ENCODE peak calls at places on chromosomes 2 and 18, in five cellular contexts. E is lower lobe of right lung; D is stimulated activated CD4-positive, alpha-beta T cell treated with anti-CD3 and anti-CD28 coated beads, Interleukin-1b, Interleukin-23, amount 100 ng/mL, for 24 hours; I is trophoblast cell; O is choroid plexus epithelial cell. H is an unnamed sample.

GRCh38 chr2:29112379-29112778 is 2.8 kb upstream of the CLIP4 start:
- DNase-seq in E (no peak), D (no peak), I (no peak), O (no peak), H (no peak)

GRCh38 chr2:85794491-85795121 is 40.8 kb downstream of the ATOH8 start:
- DNase-seq in E (no peak), D (no peak), I (no peak), O (no peak), H (no peak)

GRCh38 chr2:8796878-8797550 is 40.4 kb downstream of the KIDINS220 start:
- DNase-seq in E (no peak), D (no peak), I (no peak), O (no peak), H (no peak)

GRCh38 chr2:37865640-37866039 is 59.4 kb upstream of the RMDN2 start:
- DNase-seq in E (no peak), D (no peak), I (no peak), O (no peak), H (no peak)

GRCh38 chr2:71510196-71510807 is 56.9 kb downstream of the DYSF start:
- DNase-seq in E (peak), D (peak), I (peak), O (peak), H (peak)

GRCh38 chr18:52716926-52717325 is 376.9 kb downstream of the DCC start:
- DNase-seq in E (no peak), D (no peak), I (peak), O (peak), H (no peak)

GRCh38 chr2:153668923-153669322 is 190.4 kb upstream of the RPRM start:
- DNase-seq in E (no peak), D (no peak), I (no peak), O (no peak), H (no peak)

GRCh38 chr18:78983530-78983929 is 3.9 kb downstream of the SALL3 start:
- DNase-seq in E (no peak), D (no peak), I (no peak), O (no peak), H (no peak)

GRCh38 chr2:233290446-233290845 is 17.2 kb upstream of the SAG start:
- DNase-seq in E (no peak), D (no peak), I (no peak), O (no peak), H (no peak)

GRCh38 chr18:3966246-3966984 is 488.7 kb downstream of the DLGAP1 start:
- DNase-seq in E (no peak), D (no peak), I (peak), O (no peak), H (no peak)

GRCh38 chr2:27071990-27072830 is 756 bp upstream of the OST4 start:
- DNase-seq in E (no peak), D (peak), I (no peak), O (peak), H (peak)

GRCh38 chr2:218876562-218877219 is 4.0 kb upstream of the WNT10A start:
- DNase-seq in E (no peak), D (no peak), I (peak), O (peak), H (peak)

GRCh38 chr2:104033399-104033798 is 820.5 kb upstream of the POU3F3 start:
- DNase-seq in E (no peak), D (no peak), I (peak), O (peak), H (no peak)

GRCh38 chr2:187302619-187303018 is 145.4 kb downstream of the CALCRL start:
- DNase-seq in E (no peak), D (no peak), I (no peak), O (peak), H (peak)

GRCh38 chr2:181038796-181039195 is 58.4 kb downstream of the UBE2E3 start:
- DNase-seq in E (no peak), D (no peak), I (no peak), O (no peak), H (no peak)

GRCh38 chr2:237574894-237575868 is 8.8 kb downstream of the PRLH start:
- DNase-seq in E (no peak), D (no peak), I (peak), O (peak), H (no peak)

GRCh38 chr2:231395188-231396057 is at the start of gene B3GNT7:
- DNase-seq in E (peak), D (no peak), I (peak), O (no peak), H (peak)

GRCh38 chr2:25300001-25300400 is 41.7 kb downstream of the DNMT3A start:
- DNase-seq in E (no peak), D (no peak), I (no peak), O (no peak), H (no peak)

GRCh38 chr2:158990397-158991209 is 22.2 kb downstream of the TANC1 start:
- DNase-seq in E (no peak), D (no peak), I (peak), O (peak), H (peak)

GRCh38 chr18:10264260-10264659 is 190.2 kb upstream of the APCDD1 start:
- DNase-seq in E (no peak), D (no peak), I (no peak), O (no peak), H (no peak)

GRCh38 chr2:224160917-224161316 is 121.8 kb upstream of the SERPINE2 start:
- DNase-seq in E (no peak), D (no peak), I (no peak), O (no peak), H (peak)

GRCh38 chr18:8990276-8991031 is 112.0 kb upstream of the NDUFV2 start:
- DNase-seq in E (no peak), D (no peak), I (no peak), O (no peak), H (peak)

GRCh38 chr18:21056545-21056944 is 55.1 kb downstream of the ROCK1 start:
- DNase-seq in E (no peak), D (no peak), I (no peak), O (no peak), H (no peak)

GRCh38 chr2:126656311-126657145 is 570 bp downstream of the GYPC start:
- DNase-seq in E (peak), D (no peak), I (no peak), O (peak), H (peak)

GRCh38 chr2:99425022-99425421 is 64.8 kb downstream of the REV1 start:
- DNase-seq in E (no peak), D (no peak), I (no peak), O (peak), H (peak)

GRCh38 chr2:225131898-225132297 is 89.6 kb upstream of the DOCK10 start:
- DNase-seq in E (no peak), D (no peak), I (no peak), O (no peak), H (no peak)

GRCh38 chr2:146301287-146301686 is 1543.5 kb upstream of the ACVR2A start:
- DNase-seq in E (no peak), D (no peak), I (no peak), O (no peak), H (no peak)

GRCh38 chr2:185375731-185376130 is 362.9 kb upstream of the FSIP2 start:
- DNase-seq in E (no peak), D (no peak), I (no peak), O (no peak), H (no peak)

GRCh38 chr18:74456409-74457042 is 582 bp downstream of the DIPK1C start:
- DNase-seq in E (no peak), D (no peak), I (no peak), O (no peak), H (no peak)

GRCh38 chr2:62570861-62571698 is 65.1 kb upstream of the TMEM17 start:
- DNase-seq in E (peak), D (no peak), I (no peak), O (no peak), H (no peak)

GRCh38 chr2:127661949-127662510 is 13.3 kb downstream of the LIMS2 start:
- DNase-seq in E (peak), D (no peak), I (no peak), O (no peak), H (no peak)

GRCh38 chr2:237304763-237305514 is 109.0 kb downstream of the COL6A3 start:
- DNase-seq in E (no peak), D (no peak), I (no peak), O (peak), H (peak)

GRCh38 chr2:1484131-1484884 is 71.0 kb downstream of the TPO start:
- DNase-seq in E (no peak), D (no peak), I (no peak), O (no peak), H (no peak)